ENCODE peak calls at places on chromosomes 7 and 10, in nine cellular contexts. W is fibroblast of the aortic adventitia, B is right cardiac atrium, V is H1, C is fibroblast of lung, X is heart left ventricle, Z is kidney epithelial cell, P is endodermal cell, A is heart right ventricle. J is an unnamed sample.

GRCh38 chr10:101400529-101400928 is 46.6 kb downstream of the BTRC start:
- DNase-seq in X (no peak), Z (no peak), C (peak), A (no peak), B (no peak), P (no peak), V (no peak), W (no peak), J (no peak)

GRCh38 chr7:45163692-45164052 is 6.1 kb downstream of the RAMP3 start:
- DNase-seq in P (no peak), X (no peak), C (no peak), Z (no peak), W (no peak), A (no peak), B (peak), V (no peak), J (no peak)

GRCh38 chr10:7410306-7410799 is 481 bp downstream of the SFMBT2 start:
- DNase-seq in A (peak), B (peak), Z (no peak), P (peak), W (no peak), V (peak), X (no peak), C (peak), J (peak)

GRCh38 chr10:50260791-50261281 is 9.5 kb upstream of the ASAH2 start:
- DNase-seq in P (no peak), C (no peak), A (no peak), B (no peak), V (no peak), Z (no peak), X (no peak), W (no peak), J (peak)

GRCh38 chr10:110336111-110336721 is 31.5 kb upstream of the SMNDC1 start:
- DNase-seq in V (peak), X (no peak), W (peak), B (no peak), Z (peak), A (no peak), C (peak), P (peak), J (no peak)

GRCh38 chr10:124593431-124593985 is 131.9 kb downstream of the LHPP start:
- DNase-seq in C (no peak), P (no peak), V (no peak), X (no peak), B (no peak), W (no peak), A (no peak), Z (no peak), J (no peak)

GRCh38 chr7:34748244-34749039 is 90.4 kb downstream of the NPSR1 start:
- DNase-seq in Z (peak), C (peak), W (peak), A (peak), P (peak), B (peak), X (peak), V (no peak), J (no peak)

GRCh38 chr10:488081-488932 is 201.2 kb downstream of the DIP2C start:
- DNase-seq in W (no peak), X (peak), Z (no peak), B (peak), P (peak), V (no peak), A (no peak), C (no peak), J (no peak)

GRCh38 chr7:12683678-12684077 is 3.8 kb upstream of the ARL4A start:
- DNase-seq in Z (no peak), A (no peak), W (peak), P (no peak), C (peak), V (no peak), B (no peak), X (no peak), J (no peak)

GRCh38 chr10:89845541-89846275 is 144.3 kb downstream of the KIF20B start:
- DNase-seq in V (no peak), B (no peak), W (peak), A (no peak), P (no peak), X (no peak), C (peak), Z (peak), J (no peak)

GRCh38 chr7:77425151-77426051 is 9.3 kb upstream of the GSAP start:
- DNase-seq in Z (no peak), X (no peak), B (no peak), P (peak), W (peak), A (no peak), V (no peak), C (peak), J (no peak)

GRCh38 chr7:81367335-81367801 is 402.5 kb downstream of the HGF start:
- DNase-seq in Z (no peak), X (no peak), W (peak), C (peak), B (peak), P (no peak), V (no peak), A (no peak), J (no peak)

GRCh38 chr7:87318741-87319140 is 26.7 kb upstream of the CROT start:
- DNase-seq in W (no peak), V (no peak), B (no peak), Z (no peak), A (no peak), P (peak), C (no peak), X (no peak), J (no peak)

GRCh38 chr10:124535731-124536495 is 74.3 kb downstream of the LHPP start:
- DNase-seq in C (no peak), Z (no peak), A (no peak), B (peak), V (no peak), P (peak), X (no peak), W (peak), J (peak)

GRCh38 chr7:78768859-78769258 is 684.6 kb downstream of the MAGI2 start:
- DNase-seq in P (peak), Z (no peak), B (no peak), X (no peak), V (no peak), W (peak), A (no peak), C (no peak), J (no peak)

GRCh38 chr10:131065673-131066331 is 245.7 kb downstream of the TCERG1L start:
- DNase-seq in A (peak), Z (no peak), W (no peak), P (peak), X (no peak), B (no peak), V (no peak), C (no peak), J (no peak)

GRCh38 chr7:68691261-68692216 is 906.7 kb upstream of the AUTS2 start:
- DNase-seq in X (no peak), B (no peak), P (no peak), V (no peak), Z (peak), C (peak), A (no peak), W (peak), J (no peak)

GRCh38 chr10:57395921-57396320 is 871.8 kb downstream of the IPMK start:
- DNase-seq in V (no peak), W (no peak), X (no peak), B (no peak), P (no peak), A (no peak), C (no peak), Z (no peak), J (no peak)

GRCh38 chr10:133004478-133004877 is 62.1 kb upstream of the CFAP46 start:
- DNase-seq in B (peak), Z (no peak), V (no peak), C (no peak), A (no peak), P (no peak), W (no peak), X (no peak), J (no peak)

GRCh38 chr7:65444899-65445823 is 71.5 kb downstream of the ZNF92 start:
- DNase-seq in W (no peak), B (no peak), C (no peak), A (no peak), P (no peak), V (no peak), X (no peak), Z (no peak), J (no peak)

GRCh38 chr10:82574081-82574480 is 699.1 kb downstream of the NRG3 start:
- DNase-seq in W (no peak), B (no peak), P (no peak), V (no peak), Z (no peak), C (no peak), X (no peak), A (no peak), J (no peak)

GRCh38 chr7:158165711-158166110 is 421.9 kb downstream of the PTPRN2 start:
- DNase-seq in C (no peak), V (no peak), W (no peak), P (no peak), X (no peak), A (no peak), Z (no peak), B (no peak), J (no peak)

GRCh38 chr7:45700556-45700955 is 126.4 kb downstream of the ADCY1 start:
- DNase-seq in Z (no peak), X (no peak), C (no peak), B (peak), V (no peak), W (no peak), A (no peak), P (peak), J (no peak)

GRCh38 chr7:158757404-158757989 is 52.9 kb upstream of the NCAPG2 start:
- DNase-seq in B (no peak), C (no peak), Z (no peak), A (no peak), W (no peak), P (no peak), X (no peak), V (peak), J (no peak)

GRCh38 chr10:84293574-84294016 is 34.8 kb upstream of the CCSER2 start:
- DNase-seq in P (peak), X (no peak), A (no peak), Z (no peak), C (no peak), V (no peak), W (no peak), B (no peak), J (no peak)

GRCh38 chr10:97361050-97361901 is 26.7 kb upstream of the FRAT2 start:
- DNase-seq in B (no peak), Z (no peak), A (no peak), C (no peak), V (no peak), P (no peak), X (no peak), W (peak), J (no peak)

GRCh38 chr7:67022501-67022900 is 25.9 kb downstream of the TYW1 start:
- DNase-seq in C (no peak), W (peak), V (no peak), A (no peak), B (no peak), P (no peak), Z (no peak), X (no peak), J (no peak)

GRCh38 chr10:78744521-78745090 is 324.2 kb upstream of the ZMIZ1 start:
- DNase-seq in B (no peak), A (peak), X (no peak), V (no peak), P (no peak), W (peak), Z (no peak), C (no peak), J (no peak)

GRCh38 chr7:55078465-55079372 is 59.9 kb downstream of the EGFR start:
- DNase-seq in A (no peak), V (peak), C (no peak), B (no peak), Z (no peak), X (no peak), W (no peak), P (peak), J (peak)

GRCh38 chr7:50699143-50699542 is 83.6 kb downstream of the GRB10 start:
- DNase-seq in P (no peak), W (no peak), X (no peak), C (no peak), Z (no peak), V (no peak), B (no peak), A (no peak), J (no peak)

GRCh38 chr10:30821269-30821993 is 191.9 kb upstream of the LYZL2 start:
- DNase-seq in V (no peak), C (no peak), B (no peak), P (no peak), X (no peak), W (peak), A (no peak), Z (no peak), J (no peak)

GRCh38 chr7:79730971-79731370 is 277.5 kb upstream of the MAGI2 start:
- DNase-seq in C (no peak), Z (no peak), B (no peak), P (no peak), V (no peak), A (no peak), W (no peak), X (no peak), J (no peak)

GRCh38 chr10:53667063-53667462 is 894.5 kb upstream of the MBL2 start:
- DNase-seq in Z (no peak), W (no peak), A (no peak), P (no peak), X (no peak), B (no peak), V (no peak), C (no peak), J (no peak)

GRCh38 chr7:101231644-101232043 is 6.0 kb downstream of the CLDN15 start:
- DNase-seq in V (no peak), C (peak), X (no peak), A (no peak), W (no peak), B (no peak), P (no peak), Z (no peak), J (no peak)
- H3K4me3 ChIP-seq in V (peak), C (no peak), X (no peak), A (no peak), W (no peak), B (no peak), P (peak), Z (no peak), J (no peak)

DNA sequence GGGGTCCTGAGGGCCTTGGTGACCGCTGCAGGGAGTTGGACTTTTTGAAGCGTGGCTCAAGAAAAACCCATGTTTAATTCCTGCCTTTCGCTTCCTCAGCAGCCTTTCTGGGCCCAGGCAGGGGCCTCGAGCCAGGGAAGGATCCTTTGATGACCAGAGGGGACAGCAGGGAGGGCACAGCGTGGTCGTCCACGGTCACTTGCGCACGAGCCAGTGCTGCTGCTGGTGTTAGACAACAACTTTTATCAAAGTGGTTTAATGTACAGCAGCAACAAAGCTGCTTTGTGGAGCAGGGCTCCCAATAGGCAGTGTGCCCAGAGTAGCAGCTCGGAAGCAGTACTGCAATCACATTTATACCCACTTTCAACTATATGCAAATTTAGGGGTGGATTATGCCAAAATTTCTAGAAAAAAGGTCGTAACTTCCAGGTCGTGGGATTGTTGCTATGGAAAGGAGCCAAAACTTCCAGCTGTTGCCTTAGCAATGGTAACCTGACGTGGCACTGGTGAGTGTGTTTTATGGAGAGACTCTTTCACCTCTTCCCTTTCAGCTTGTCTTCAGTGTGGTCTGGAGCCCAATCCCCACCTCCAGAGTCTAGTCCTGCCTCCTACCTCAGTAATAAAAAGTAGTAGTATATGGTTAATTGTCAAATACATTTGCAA is 6.1 kb downstream of the GIMAP1 start:
- DNase-seq in Z (no peak), P (no peak), C (no peak), W (no peak), A (no peak), X (no peak), B (no peak), V (no peak), J (no peak)
- H3K4me3 ChIP-seq in Z (no peak), P (no peak), C (no peak), W (no peak), A (peak), X (peak), B (no peak), V (no peak), J (no peak)

GRCh38 chr10:35636942-35637341 is 5.2 kb downstream of the FZD8 start:
- DNase-seq in B (no peak), W (no peak), Z (no peak), P (no peak), V (no peak), C (no peak), X (no peak), A (no peak), J (no peak)

GRCh38 chr10:35639651-35640311 is 2.3 kb downstream of the FZD8 start:
- DNase-seq in Z (no peak), A (peak), W (peak), V (peak), P (peak), C (peak), B (peak), X (peak), J (no peak)

GRCh38 chr10:35637456-35637855 is 4.6 kb downstream of the FZD8 start:
- DNase-seq in P (peak), W (peak), V (peak), A (no peak), X (no peak), B (peak), Z (no peak), C (peak), J (no peak)

GRCh38 chr10:35639021-35639521 is 3.0 kb downstream of the FZD8 start:
- DNase-seq in V (peak), A (no peak), X (no peak), P (peak), C (no peak), W (peak), B (peak), Z (no peak), J (no peak)

GRCh38 chr10:35638116-35638515 is 4.0 kb downstream of the FZD8 start:
- DNase-seq in W (peak), B (no peak), P (no peak), V (no peak), C (no peak), X (no peak), A (no peak), Z (no peak), J (no peak)
- H3K4me3 ChIP-seq in W (peak), B (no peak), P (peak), V (peak), C (no peak), X (no peak), A (no peak), Z (no peak), J (no peak)

GRCh38 chr7:88363869-88364268 is 57.2 kb upstream of the STEAP4 start:
- DNase-seq in B (no peak), P (peak), Z (no peak), A (no peak), X (no peak), V (no peak), W (no peak), C (no peak), J (no peak)

GRCh38 chr7:88366845-88367244 is 60.2 kb upstream of the STEAP4 start:
- DNase-seq in C (no peak), X (no peak), V (no peak), P (no peak), W (no peak), B (no peak), Z (no peak), A (no peak), J (no peak)

GRCh38 chr7:88363249-88363648 is 56.6 kb upstream of the STEAP4 start:
- DNase-seq in A (no peak), V (no peak), X (no peak), B (no peak), Z (no peak), P (no peak), W (no peak), C (no peak), J (no peak)

GRCh38 chr7:88368686-88369085 is 62.0 kb upstream of the STEAP4 start:
- DNase-seq in X (no peak), A (no peak), W (no peak), Z (no peak), B (no peak), C (no peak), P (no peak), V (no peak), J (no peak)
- H3K4me3 ChIP-seq in X (no peak), A (no peak), W (no peak), Z (no peak), B (no peak), C (no peak), P (no peak), V (no peak), J (no peak)

GRCh38 chr7:150382844-150383225 is 3.7 kb downstream of the ZNF775 start:
- DNase-seq in W (no peak), C (no peak), B (no peak), P (no peak), Z (no peak), A (no peak), X (no peak), V (no peak), J (no peak)
- H3K4me3 ChIP-seq in W (no peak), C (no peak), B (no peak), P (no peak), Z (no peak), A (no peak), X (no peak), V (no peak), J (no peak)

DNA sequence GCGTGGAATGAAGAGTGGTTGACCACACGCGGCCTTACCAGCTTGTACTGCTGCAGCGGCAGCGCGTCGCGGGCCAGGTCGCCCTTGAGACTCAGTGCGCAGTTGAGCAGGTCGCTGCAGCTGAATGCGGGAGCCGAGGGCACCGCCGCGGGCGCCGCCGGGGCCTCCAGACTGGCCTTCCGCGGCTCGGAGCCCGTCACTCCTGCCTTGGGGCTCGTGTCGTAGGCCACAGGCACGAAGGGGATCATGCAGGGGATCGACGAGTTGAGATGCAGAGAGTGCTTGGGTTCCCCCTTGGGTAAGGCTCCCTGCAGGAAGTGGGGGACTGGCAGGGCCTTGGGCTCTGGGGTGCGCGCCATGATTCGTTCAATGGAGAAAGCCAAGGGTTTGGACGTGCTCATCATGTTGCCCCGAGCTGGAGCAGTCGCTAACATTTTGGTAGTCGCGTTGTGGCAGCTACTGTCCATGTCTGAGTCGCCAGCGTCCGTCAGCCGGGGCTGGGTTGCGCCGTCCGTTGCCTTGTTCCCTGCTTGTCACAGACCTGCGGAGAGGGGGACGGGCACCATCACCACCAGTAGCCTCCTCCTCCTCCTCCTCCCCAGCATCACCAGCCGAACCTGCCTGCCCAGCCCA is 463 bp downstream of the FEZF1 start:
- DNase-seq in A (no peak), X (no peak), C (no peak), V (peak), B (no peak), Z (no peak), P (peak), W (no peak), J (no peak)
- H3K4me3 ChIP-seq in A (no peak), X (no peak), C (no peak), V (peak), B (peak), Z (no peak), P (peak), W (no peak), J (no peak)